ENCODE peak calls at places on chromosomes 7 and 10, in eight cellular contexts. One of them, this sample, is unnamed.

GRCh38 chr10:96124230-96125141 is 5.6 kb upstream of the ZNF518A start:
- DNase-seq in activated CD8-positive, alpha-beta T cell treated with anti-CD3 and anti-CD28 coated beads for 36 hours: no peak
- DNase-seq in nephron progenitor cell: peak
- DNase-seq in EL: peak
- DNase-seq in stimulated activated CD4-positive, alpha-beta T cell treated with anti-CD3 and anti-CD28 coated beads, Interleukin-1b, Interleukin-23, amount 100 ng/mL, for 1 hour: no peak
- DNase-seq in MM.1S: peak
- DNase-seq in neural crest cell: peak
- DNase-seq in tibial artery: no peak
- DNase-seq in this sample: no peak

GRCh38 chr10:35340975-35341374 is 4.7 kb downstream of the CCNY start:
- DNase-seq in activated CD8-positive, alpha-beta T cell treated with anti-CD3 and anti-CD28 coated beads for 36 hours: peak
- DNase-seq in nephron progenitor cell: no peak
- DNase-seq in EL: peak
- DNase-seq in stimulated activated CD4-positive, alpha-beta T cell treated with anti-CD3 and anti-CD28 coated beads, Interleukin-1b, Interleukin-23, amount 100 ng/mL, for 1 hour: no peak
- DNase-seq in MM.1S: no peak
- DNase-seq in neural crest cell: no peak
- DNase-seq in tibial artery: no peak
- DNase-seq in this sample: no peak

GRCh38 chr7:102215281-102215680 is 71.4 kb upstream of the SH2B2 start:
- DNase-seq in activated CD8-positive, alpha-beta T cell treated with anti-CD3 and anti-CD28 coated beads for 36 hours: no peak
- DNase-seq in nephron progenitor cell: no peak
- DNase-seq in EL: no peak
- DNase-seq in stimulated activated CD4-positive, alpha-beta T cell treated with anti-CD3 and anti-CD28 coated beads, Interleukin-1b, Interleukin-23, amount 100 ng/mL, for 1 hour: no peak
- DNase-seq in MM.1S: no peak
- DNase-seq in neural crest cell: no peak
- DNase-seq in tibial artery: no peak
- DNase-seq in this sample: no peak

GRCh38 chr7:1748774-1749173 is 78.7 kb downstream of the ELFN1 start:
- DNase-seq in activated CD8-positive, alpha-beta T cell treated with anti-CD3 and anti-CD28 coated beads for 36 hours: no peak
- DNase-seq in nephron progenitor cell: no peak
- DNase-seq in EL: no peak
- DNase-seq in stimulated activated CD4-positive, alpha-beta T cell treated with anti-CD3 and anti-CD28 coated beads, Interleukin-1b, Interleukin-23, amount 100 ng/mL, for 1 hour: no peak
- DNase-seq in MM.1S: no peak
- DNase-seq in neural crest cell: no peak
- DNase-seq in tibial artery: no peak
- DNase-seq in this sample: no peak

GRCh38 chr10:130137659-130138478 is 1.7 kb downstream of the GLRX3 start:
- DNase-seq in activated CD8-positive, alpha-beta T cell treated with anti-CD3 and anti-CD28 coated beads for 36 hours: no peak
- DNase-seq in nephron progenitor cell: no peak
- DNase-seq in EL: no peak
- DNase-seq in stimulated activated CD4-positive, alpha-beta T cell treated with anti-CD3 and anti-CD28 coated beads, Interleukin-1b, Interleukin-23, amount 100 ng/mL, for 1 hour: no peak
- DNase-seq in MM.1S: no peak
- DNase-seq in neural crest cell: no peak
- DNase-seq in tibial artery: no peak
- DNase-seq in this sample: no peak

GRCh38 chr10:74084955-74085354 is 65.7 kb downstream of the AP3M1 start:
- DNase-seq in activated CD8-positive, alpha-beta T cell treated with anti-CD3 and anti-CD28 coated beads for 36 hours: peak
- DNase-seq in nephron progenitor cell: no peak
- DNase-seq in EL: no peak
- DNase-seq in stimulated activated CD4-positive, alpha-beta T cell treated with anti-CD3 and anti-CD28 coated beads, Interleukin-1b, Interleukin-23, amount 100 ng/mL, for 1 hour: no peak
- DNase-seq in MM.1S: peak
- DNase-seq in neural crest cell: no peak
- DNase-seq in tibial artery: no peak
- DNase-seq in this sample: no peak

GRCh38 chr10:4199196-4199595 is 414.2 kb upstream of the KLF6 start:
- DNase-seq in activated CD8-positive, alpha-beta T cell treated with anti-CD3 and anti-CD28 coated beads for 36 hours: no peak
- DNase-seq in nephron progenitor cell: no peak
- DNase-seq in EL: no peak
- DNase-seq in stimulated activated CD4-positive, alpha-beta T cell treated with anti-CD3 and anti-CD28 coated beads, Interleukin-1b, Interleukin-23, amount 100 ng/mL, for 1 hour: no peak
- DNase-seq in MM.1S: no peak
- DNase-seq in neural crest cell: no peak
- DNase-seq in tibial artery: no peak
- DNase-seq in this sample: no peak

GRCh38 chr7:106421181-106421762 is 136.5 kb upstream of the NAMPT start:
- DNase-seq in activated CD8-positive, alpha-beta T cell treated with anti-CD3 and anti-CD28 coated beads for 36 hours: no peak
- DNase-seq in nephron progenitor cell: no peak
- DNase-seq in EL: peak
- DNase-seq in stimulated activated CD4-positive, alpha-beta T cell treated with anti-CD3 and anti-CD28 coated beads, Interleukin-1b, Interleukin-23, amount 100 ng/mL, for 1 hour: no peak
- DNase-seq in MM.1S: no peak
- DNase-seq in neural crest cell: no peak
- DNase-seq in tibial artery: peak
- DNase-seq in this sample: no peak

GRCh38 chr10:61902448-61903183 is 1.1 kb downstream of the ARID5B start:
- DNase-seq in activated CD8-positive, alpha-beta T cell treated with anti-CD3 and anti-CD28 coated beads for 36 hours: peak
- DNase-seq in nephron progenitor cell: peak
- DNase-seq in EL: peak
- DNase-seq in stimulated activated CD4-positive, alpha-beta T cell treated with anti-CD3 and anti-CD28 coated beads, Interleukin-1b, Interleukin-23, amount 100 ng/mL, for 1 hour: peak
- DNase-seq in MM.1S: peak
- DNase-seq in neural crest cell: peak
- DNase-seq in tibial artery: peak
- DNase-seq in this sample: no peak

GRCh38 chr7:92639213-92639896 is 49.2 kb upstream of the FAM133B start:
- DNase-seq in activated CD8-positive, alpha-beta T cell treated with anti-CD3 and anti-CD28 coated beads for 36 hours: peak
- DNase-seq in nephron progenitor cell: no peak
- DNase-seq in EL: no peak
- DNase-seq in stimulated activated CD4-positive, alpha-beta T cell treated with anti-CD3 and anti-CD28 coated beads, Interleukin-1b, Interleukin-23, amount 100 ng/mL, for 1 hour: no peak
- DNase-seq in MM.1S: no peak
- DNase-seq in neural crest cell: no peak
- DNase-seq in tibial artery: no peak
- DNase-seq in this sample: no peak

GRCh38 chr10:129799942-129800341 is 164.1 kb downstream of the EBF3 start:
- DNase-seq in activated CD8-positive, alpha-beta T cell treated with anti-CD3 and anti-CD28 coated beads for 36 hours: no peak
- DNase-seq in nephron progenitor cell: no peak
- DNase-seq in EL: no peak
- DNase-seq in stimulated activated CD4-positive, alpha-beta T cell treated with anti-CD3 and anti-CD28 coated beads, Interleukin-1b, Interleukin-23, amount 100 ng/mL, for 1 hour: no peak
- DNase-seq in MM.1S: no peak
- DNase-seq in neural crest cell: no peak
- DNase-seq in tibial artery: no peak
- DNase-seq in this sample: no peak

GRCh38 chr10:77553966-77554365 is 83.6 kb downstream of the KCNMA1 start:
- DNase-seq in activated CD8-positive, alpha-beta T cell treated with anti-CD3 and anti-CD28 coated beads for 36 hours: no peak
- DNase-seq in nephron progenitor cell: no peak
- DNase-seq in EL: no peak
- DNase-seq in stimulated activated CD4-positive, alpha-beta T cell treated with anti-CD3 and anti-CD28 coated beads, Interleukin-1b, Interleukin-23, amount 100 ng/mL, for 1 hour: no peak
- DNase-seq in MM.1S: no peak
- DNase-seq in neural crest cell: no peak
- DNase-seq in tibial artery: no peak
- DNase-seq in this sample: no peak

GRCh38 chr7:46494026-46494425 is 573.0 kb upstream of the IGFBP3 start:
- DNase-seq in activated CD8-positive, alpha-beta T cell treated with anti-CD3 and anti-CD28 coated beads for 36 hours: no peak
- DNase-seq in nephron progenitor cell: no peak
- DNase-seq in EL: peak
- DNase-seq in stimulated activated CD4-positive, alpha-beta T cell treated with anti-CD3 and anti-CD28 coated beads, Interleukin-1b, Interleukin-23, amount 100 ng/mL, for 1 hour: no peak
- DNase-seq in MM.1S: no peak
- DNase-seq in neural crest cell: no peak
- DNase-seq in tibial artery: no peak
- DNase-seq in this sample: no peak

GRCh38 chr7:102412548-102412947 is 16.4 kb downstream of the PRKRIP1 start:
- DNase-seq in activated CD8-positive, alpha-beta T cell treated with anti-CD3 and anti-CD28 coated beads for 36 hours: peak
- DNase-seq in nephron progenitor cell: no peak
- DNase-seq in EL: peak
- DNase-seq in stimulated activated CD4-positive, alpha-beta T cell treated with anti-CD3 and anti-CD28 coated beads, Interleukin-1b, Interleukin-23, amount 100 ng/mL, for 1 hour: no peak
- DNase-seq in MM.1S: peak
- DNase-seq in neural crest cell: peak
- DNase-seq in tibial artery: no peak
- DNase-seq in this sample: no peak

GRCh38 chr7:50685445-50686070 is 97.1 kb downstream of the GRB10 start:
- DNase-seq in activated CD8-positive, alpha-beta T cell treated with anti-CD3 and anti-CD28 coated beads for 36 hours: no peak
- DNase-seq in nephron progenitor cell: no peak
- DNase-seq in EL: no peak
- DNase-seq in stimulated activated CD4-positive, alpha-beta T cell treated with anti-CD3 and anti-CD28 coated beads, Interleukin-1b, Interleukin-23, amount 100 ng/mL, for 1 hour: no peak
- DNase-seq in MM.1S: no peak
- DNase-seq in neural crest cell: no peak
- DNase-seq in tibial artery: no peak
- DNase-seq in this sample: no peak

GRCh38 chr7:37117261-37117660 is 331.4 kb downstream of the ELMO1 start:
- DNase-seq in activated CD8-positive, alpha-beta T cell treated with anti-CD3 and anti-CD28 coated beads for 36 hours: no peak
- DNase-seq in nephron progenitor cell: no peak
- DNase-seq in EL: no peak
- DNase-seq in stimulated activated CD4-positive, alpha-beta T cell treated with anti-CD3 and anti-CD28 coated beads, Interleukin-1b, Interleukin-23, amount 100 ng/mL, for 1 hour: no peak
- DNase-seq in MM.1S: no peak
- DNase-seq in neural crest cell: no peak
- DNase-seq in tibial artery: no peak
- DNase-seq in this sample: no peak

GRCh38 chr10:114825513-114826253 is 4.1 kb downstream of the FHIP2A start:
- DNase-seq in activated CD8-positive, alpha-beta T cell treated with anti-CD3 and anti-CD28 coated beads for 36 hours: peak
- DNase-seq in nephron progenitor cell: no peak
- DNase-seq in EL: peak
- DNase-seq in stimulated activated CD4-positive, alpha-beta T cell treated with anti-CD3 and anti-CD28 coated beads, Interleukin-1b, Interleukin-23, amount 100 ng/mL, for 1 hour: no peak
- DNase-seq in MM.1S: no peak
- DNase-seq in neural crest cell: no peak
- DNase-seq in tibial artery: no peak
- DNase-seq in this sample: no peak

GRCh38 chr10:95964786-95965185 is 57.0 kb downstream of the CC2D2B start:
- DNase-seq in activated CD8-positive, alpha-beta T cell treated with anti-CD3 and anti-CD28 coated beads for 36 hours: no peak
- DNase-seq in nephron progenitor cell: no peak
- DNase-seq in EL: no peak
- DNase-seq in stimulated activated CD4-positive, alpha-beta T cell treated with anti-CD3 and anti-CD28 coated beads, Interleukin-1b, Interleukin-23, amount 100 ng/mL, for 1 hour: no peak
- DNase-seq in MM.1S: no peak
- DNase-seq in neural crest cell: no peak
- DNase-seq in tibial artery: no peak
- DNase-seq in this sample: no peak

GRCh38 chr10:112223725-112224124 is 40.2 kb upstream of the GPAM start:
- DNase-seq in activated CD8-positive, alpha-beta T cell treated with anti-CD3 and anti-CD28 coated beads for 36 hours: no peak
- DNase-seq in nephron progenitor cell: no peak
- DNase-seq in EL: no peak
- DNase-seq in stimulated activated CD4-positive, alpha-beta T cell treated with anti-CD3 and anti-CD28 coated beads, Interleukin-1b, Interleukin-23, amount 100 ng/mL, for 1 hour: no peak
- DNase-seq in MM.1S: no peak
- DNase-seq in neural crest cell: no peak
- DNase-seq in tibial artery: no peak
- DNase-seq in this sample: no peak

GRCh38 chr7:64180989-64181388 is 26.0 kb upstream of the ZNF735 start:
- DNase-seq in activated CD8-positive, alpha-beta T cell treated with anti-CD3 and anti-CD28 coated beads for 36 hours: peak
- DNase-seq in nephron progenitor cell: no peak
- DNase-seq in EL: no peak
- DNase-seq in stimulated activated CD4-positive, alpha-beta T cell treated with anti-CD3 and anti-CD28 coated beads, Interleukin-1b, Interleukin-23, amount 100 ng/mL, for 1 hour: no peak
- DNase-seq in MM.1S: no peak
- DNase-seq in neural crest cell: no peak
- DNase-seq in tibial artery: no peak
- DNase-seq in this sample: no peak

GRCh38 chr7:46153583-46153950 is 232.5 kb upstream of the IGFBP3 start:
- DNase-seq in activated CD8-positive, alpha-beta T cell treated with anti-CD3 and anti-CD28 coated beads for 36 hours: no peak
- DNase-seq in nephron progenitor cell: no peak
- DNase-seq in EL: no peak
- DNase-seq in stimulated activated CD4-positive, alpha-beta T cell treated with anti-CD3 and anti-CD28 coated beads, Interleukin-1b, Interleukin-23, amount 100 ng/mL, for 1 hour: no peak
- DNase-seq in MM.1S: no peak
- DNase-seq in neural crest cell: no peak
- DNase-seq in tibial artery: no peak
- DNase-seq in this sample: no peak

GRCh38 chr7:151168022-151168786 is 710 bp upstream of the GBX1 start:
- DNase-seq in activated CD8-positive, alpha-beta T cell treated with anti-CD3 and anti-CD28 coated beads for 36 hours: peak
- DNase-seq in nephron progenitor cell: peak
- DNase-seq in EL: no peak
- DNase-seq in stimulated activated CD4-positive, alpha-beta T cell treated with anti-CD3 and anti-CD28 coated beads, Interleukin-1b, Interleukin-23, amount 100 ng/mL, for 1 hour: no peak
- DNase-seq in MM.1S: peak
- DNase-seq in neural crest cell: peak
- DNase-seq in tibial artery: no peak
- DNase-seq in this sample: no peak

GRCh38 chr7:98869374-98870070 is at the start of gene TMEM130:
- DNase-seq in activated CD8-positive, alpha-beta T cell treated with anti-CD3 and anti-CD28 coated beads for 36 hours: no peak
- DNase-seq in nephron progenitor cell: peak
- DNase-seq in EL: no peak
- DNase-seq in stimulated activated CD4-positive, alpha-beta T cell treated with anti-CD3 and anti-CD28 coated beads, Interleukin-1b, Interleukin-23, amount 100 ng/mL, for 1 hour: no peak
- DNase-seq in MM.1S: no peak
- DNase-seq in neural crest cell: no peak
- DNase-seq in tibial artery: no peak
- DNase-seq in this sample: no peak

GRCh38 chr7:65006094-65006992 is at the start of gene ERV3-1:
- DNase-seq in activated CD8-positive, alpha-beta T cell treated with anti-CD3 and anti-CD28 coated beads for 36 hours: peak
- DNase-seq in nephron progenitor cell: peak
- DNase-seq in EL: peak
- DNase-seq in stimulated activated CD4-positive, alpha-beta T cell treated with anti-CD3 and anti-CD28 coated beads, Interleukin-1b, Interleukin-23, amount 100 ng/mL, for 1 hour: peak
- DNase-seq in MM.1S: peak
- DNase-seq in neural crest cell: peak
- DNase-seq in tibial artery: peak
- DNase-seq in this sample: no peak

GRCh38 chr7:14381306-14381705 is 391.8 kb upstream of the ETV1 start:
- DNase-seq in activated CD8-positive, alpha-beta T cell treated with anti-CD3 and anti-CD28 coated beads for 36 hours: no peak
- DNase-seq in nephron progenitor cell: no peak
- DNase-seq in EL: no peak
- DNase-seq in stimulated activated CD4-positive, alpha-beta T cell treated with anti-CD3 and anti-CD28 coated beads, Interleukin-1b, Interleukin-23, amount 100 ng/mL, for 1 hour: no peak
- DNase-seq in MM.1S: no peak
- DNase-seq in neural crest cell: no peak
- DNase-seq in tibial artery: no peak
- DNase-seq in this sample: no peak

GRCh38 chr10:3407208-3407607 is 234.6 kb upstream of the PITRM1 start:
- DNase-seq in activated CD8-positive, alpha-beta T cell treated with anti-CD3 and anti-CD28 coated beads for 36 hours: no peak
- DNase-seq in nephron progenitor cell: no peak
- DNase-seq in EL: peak
- DNase-seq in stimulated activated CD4-positive, alpha-beta T cell treated with anti-CD3 and anti-CD28 coated beads, Interleukin-1b, Interleukin-23, amount 100 ng/mL, for 1 hour: no peak
- DNase-seq in MM.1S: no peak
- DNase-seq in neural crest cell: no peak
- DNase-seq in tibial artery: no peak
- DNase-seq in this sample: no peak